ENCODE peak calls at places on chromosomes 2 and 18, in six cellular contexts. H is suprapubic skin, R is T-helper 2 cell, N is NT2/D1, D is AG08396, T is NCI-H510A. Q is an unnamed sample.

GRCh38 chr2:28300921-28301341 is 91.7 kb upstream of the FOSL2 start:
- DNase-seq in D (peak), R (no peak), H (no peak), N (no peak), T (no peak), Q (no peak)

GRCh38 chr2:43576983-43577892 is 18.6 kb downstream of the THADA start:
- DNase-seq in N (no peak), R (peak), D (peak), T (no peak), H (no peak), Q (no peak)

GRCh38 chr18:24999650-25000267 is 352.2 kb downstream of the ZNF521 start:
- DNase-seq in T (no peak), D (no peak), N (no peak), H (no peak), R (no peak), Q (no peak)

GRCh38 chr18:9216459-9216858 is 79.9 kb downstream of the ANKRD12 start:
- DNase-seq in T (no peak), R (no peak), N (no peak), H (no peak), D (no peak), Q (no peak)

GRCh38 chr2:201420442-201421113 is 30.7 kb downstream of the TRAK2 start:
- DNase-seq in R (peak), T (no peak), N (no peak), D (peak), H (no peak), Q (no peak)

GRCh38 chr2:9333591-9334171 is 89.6 kb downstream of the ITGB1BP1 start:
- DNase-seq in T (peak), R (peak), H (no peak), N (peak), D (peak), Q (no peak)

GRCh38 chr2:199186226-199186864 is 271.4 kb downstream of the SATB2 start:
- DNase-seq in H (no peak), T (no peak), D (no peak), N (peak), R (no peak), Q (no peak)

GRCh38 chr2:45018033-45018432 is 8.8 kb upstream of the SIX2 start:
- DNase-seq in T (no peak), H (no peak), N (no peak), D (no peak), R (no peak), Q (no peak)

GRCh38 chr2:46926863-46927262 is 11.3 kb upstream of the MCFD2 start:
- DNase-seq in D (no peak), N (no peak), R (no peak), T (no peak), H (no peak), Q (no peak)

GRCh38 chr2:46666044-46666662 is 186.8 kb downstream of the TMEM247 start:
- DNase-seq in R (no peak), H (no peak), N (no peak), T (no peak), D (no peak), Q (no peak)

GRCh38 chr18:8389391-8390340 is 219.6 kb upstream of the RAB12 start:
- DNase-seq in N (peak), D (peak), H (no peak), T (peak), R (peak), Q (no peak)

GRCh38 chr2:7015007-7015950 is 98.1 kb downstream of the RNF144A start:
- DNase-seq in R (no peak), D (no peak), N (no peak), H (no peak), T (no peak), Q (no peak)